ENCODE peak calls at places on chromosomes 1 and 21, in six cellular contexts. Z is CD4-positive, alpha-beta T cell; T is keratinocyte; W is K562; C is neural progenitor cell; A is gastrocnemius medialis. E is an unnamed sample. For H3K9me3, the result is how much of the 10 kb centered on the place peaks cover.

GRCh38 chr1:12697406-12697805 is 18.5 kb upstream of the AADACL3 start:
- DNase-seq in W (no peak), A (no peak), T (no peak), C (no peak), Z (no peak), E (no peak)

GRCh38 chr1:228082975-228083870 is 715 bp downstream of the ARF1 start:
- DNase-seq in C (peak), Z (peak), W (peak), A (peak), T (no peak), E (peak)

GRCh38 chr1:159122005-159122621 is 45.5 kb upstream of the AIM2 start:
- DNase-seq in C (no peak), W (no peak), T (no peak), Z (no peak), A (no peak), E (no peak)

GRCh38 chr1:228980232-228980969 is 245.1 kb downstream of the RHOU start:
- DNase-seq in C (no peak), T (no peak), A (no peak), Z (no peak), W (no peak), E (no peak)

GRCh38 chr21:27581168-27581567 is 614.3 kb upstream of the ADAMTS5 start:
- DNase-seq in Z (no peak), A (no peak), W (no peak), C (no peak), T (peak), E (no peak)

GRCh38 chr1:11157867-11158266 is 31.3 kb upstream of the ANGPTL7 start:
- DNase-seq in A (peak), W (no peak), T (no peak), Z (no peak), C (no peak), E (peak)

GRCh38 chr1:10736623-10737267 is 59.7 kb downstream of the CASZ1 start:
- DNase-seq in C (no peak), W (no peak), A (no peak), Z (no peak), T (no peak), E (no peak)

GRCh38 chr1:6461538-6462411 is 4.2 kb downstream of the TNFRSF25 start:
- DNase-seq in T (no peak), A (no peak), W (no peak), C (no peak), Z (no peak), E (no peak)

GRCh38 chr1:6209661-6210605 is 4.0 kb downstream of the RNF207 start:
- DNase-seq in W (peak), C (peak), Z (no peak), T (no peak), A (no peak), E (no peak)

GRCh38 chr1:204278973-204279372 is 65.2 kb upstream of the GOLT1A start:
- DNase-seq in A (no peak), T (no peak), W (no peak), Z (no peak), C (peak), E (no peak)

GRCh38 chr1:53172751-53173498 is 23.7 kb upstream of the CPT2 start:
- DNase-seq in T (no peak), C (peak), Z (no peak), W (peak), A (no peak), E (no peak)

GRCh38 chr1:91846007-91846620 is 39.8 kb downstream of the TGFBR3 start:
- DNase-seq in Z (no peak), C (peak), T (no peak), A (peak), W (peak), E (peak)

GRCh38 chr1:111654839-111655238 is 35.2 kb downstream of the RAP1A start:
- DNase-seq in C (no peak), W (no peak), Z (no peak), T (no peak), A (no peak), E (no peak)

GRCh38 chr1:111653695-111654094 is 34.1 kb downstream of the RAP1A start:
- DNase-seq in C (no peak), A (no peak), W (no peak), T (no peak), Z (no peak), E (no peak)

GRCh38 chr1:111658622-111659021 is 39.0 kb downstream of the RAP1A start:
- DNase-seq in A (no peak), Z (no peak), W (no peak), T (no peak), C (no peak), E (no peak)

GRCh38 chr1:111660204-111661150 is 40.9 kb downstream of the RAP1A start:
- DNase-seq in W (peak), T (no peak), Z (no peak), C (no peak), A (no peak), E (no peak)

GRCh38 chr1:111656093-111657017 is 36.8 kb downstream of the RAP1A start:
- DNase-seq in A (no peak), T (no peak), Z (no peak), C (peak), W (peak), E (peak)
- TF ChIP-seq CTCF in A (peak), T (peak), Z (peak), C (peak), W (peak), E (peak)

DNA sequence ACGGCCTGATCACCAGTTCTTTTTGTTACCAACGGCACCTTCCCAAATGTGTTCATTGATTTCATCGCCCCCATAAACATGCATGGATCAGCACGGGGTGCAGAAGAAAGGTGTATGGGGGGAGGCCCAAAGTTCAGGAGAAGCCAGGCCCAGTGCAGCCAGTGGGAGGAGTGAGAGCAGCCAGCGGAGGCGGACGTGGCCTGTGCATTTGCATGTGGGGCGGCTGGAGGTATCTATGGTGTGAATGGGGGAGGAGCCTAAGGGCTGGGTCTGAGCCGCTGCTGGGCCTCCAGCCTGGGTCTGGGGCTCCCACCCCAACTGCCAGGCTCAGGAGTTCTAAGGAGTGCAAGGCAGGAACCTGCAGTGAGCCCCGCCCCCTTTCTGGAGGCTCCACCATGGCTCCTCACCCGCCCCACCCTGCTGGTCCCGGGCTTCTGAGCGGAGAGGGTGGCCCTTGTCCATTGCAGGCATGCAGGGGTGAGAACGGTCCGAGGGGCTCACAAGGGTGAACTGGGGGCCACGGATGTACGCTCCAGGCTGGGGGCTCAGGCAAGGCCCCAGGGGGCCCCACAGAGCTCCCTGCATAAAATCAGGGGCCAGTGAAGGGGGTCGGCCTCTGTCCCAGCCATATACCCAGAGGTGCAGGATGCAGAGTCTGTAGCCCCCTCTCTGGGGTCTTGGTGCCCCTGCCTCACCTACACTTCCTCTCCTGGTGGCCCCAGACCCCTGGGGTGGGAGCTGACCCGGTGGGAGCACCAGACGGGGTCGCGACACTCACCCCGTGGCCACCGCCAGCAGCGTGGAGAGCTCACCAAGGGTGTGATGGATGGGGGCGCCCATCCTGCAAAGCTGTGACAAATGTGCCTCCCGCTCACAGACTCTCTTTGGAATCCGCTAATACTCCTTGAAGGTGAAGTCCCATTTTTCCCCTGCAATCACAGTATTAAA is 31.3 kb upstream of the TTC34 start:
- DNase-seq in A (no peak), W (no peak), T (no peak), C (no peak), Z (no peak), E (no peak)
- H3K9me3 ChIP-seq in A (under half), W (under half), T (under half), C (under half), Z (under half), E (under half)

DNA sequence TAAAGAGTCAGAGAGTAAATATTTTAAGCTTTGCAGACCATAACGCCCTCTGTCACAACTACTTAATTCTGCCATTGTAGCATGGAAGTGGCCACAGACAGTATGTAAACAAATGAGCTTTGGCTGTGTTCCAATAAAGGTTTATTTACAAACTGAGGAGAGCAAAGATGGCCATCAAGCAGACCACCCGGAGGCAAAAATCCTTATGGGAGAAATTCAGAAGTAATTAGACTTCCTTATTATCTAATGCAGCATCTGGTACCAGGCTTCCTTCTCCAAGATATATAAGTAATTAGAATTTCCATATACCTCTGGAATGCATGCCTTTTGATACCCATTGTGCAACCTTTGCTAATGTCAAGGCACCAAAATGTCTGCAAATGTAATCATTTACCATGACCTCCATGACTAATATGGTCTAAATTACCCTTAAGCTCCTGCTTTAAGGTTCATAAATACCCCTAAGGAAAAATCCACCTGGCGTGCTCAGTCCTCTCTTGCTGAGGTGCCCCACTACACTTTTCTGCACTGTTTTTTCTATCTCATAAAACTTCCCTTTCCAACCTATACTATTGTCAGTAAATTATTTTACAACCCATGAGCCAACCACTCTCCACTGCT is 377.8 kb downstream of the MATN1 start:
- DNase-seq in A (no peak), Z (no peak), C (no peak), T (no peak), W (no peak), E (no peak)
- H3K27ac ChIP-seq in A (no peak), Z (no peak), C (no peak), T (no peak), W (no peak), E (no peak)

DNA sequence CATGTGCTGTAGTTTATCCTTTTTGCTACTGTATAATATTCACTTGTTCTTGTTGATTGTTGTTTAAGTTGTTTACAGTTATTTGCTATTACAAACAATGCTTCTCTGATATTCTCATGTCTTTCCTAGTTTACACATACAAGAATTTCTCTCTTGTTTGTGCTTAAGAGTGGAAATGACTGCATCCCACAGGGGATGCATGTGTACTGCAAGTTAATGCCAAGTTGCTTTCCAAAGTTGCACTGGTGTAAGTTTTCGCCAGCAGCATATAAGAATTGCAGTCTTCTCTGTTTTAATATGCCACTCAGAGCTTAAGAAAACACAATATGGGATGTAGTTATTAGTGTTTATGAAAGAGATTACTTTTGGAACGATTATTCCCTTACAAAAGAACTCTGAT is 97.7 kb downstream of the NEK7 start:
- DNase-seq in C (no peak), A (no peak), W (no peak), T (no peak), Z (no peak), E (no peak)
- TF ChIP-seq CTCF in C (no peak), A (no peak), W (no peak), T (no peak), Z (no peak), E (no peak)

GRCh38 chr21:44625756-44626155 is 1.1 kb upstream of the KRTAP10-9 start:
- DNase-seq in W (no peak), T (no peak), C (no peak), A (no peak), Z (no peak), E (no peak)
- H3K9me3 ChIP-seq in W (under half), T (under half), C (under half), A (under half), Z (under half), E (under half)

GRCh38 chr1:29238601-29238964 is 2.3 kb downstream of the PTPRU start:
- DNase-seq in T (no peak), W (no peak), Z (no peak), C (no peak), A (no peak), E (no peak)

GRCh38 chr1:29237906-29238600 is 1.7 kb downstream of the PTPRU start:
- DNase-seq in T (no peak), W (no peak), Z (no peak), A (peak), C (peak), E (peak)

GRCh38 chr1:29235955-29236742 is at the start of gene PTPRU:
- DNase-seq in T (no peak), W (peak), A (peak), Z (peak), C (peak), E (peak)

GRCh38 chr1:29236993-29237905 is 927 bp downstream of the PTPRU start:
- DNase-seq in C (peak), W (no peak), T (no peak), Z (no peak), A (peak), E (peak)

DNA sequence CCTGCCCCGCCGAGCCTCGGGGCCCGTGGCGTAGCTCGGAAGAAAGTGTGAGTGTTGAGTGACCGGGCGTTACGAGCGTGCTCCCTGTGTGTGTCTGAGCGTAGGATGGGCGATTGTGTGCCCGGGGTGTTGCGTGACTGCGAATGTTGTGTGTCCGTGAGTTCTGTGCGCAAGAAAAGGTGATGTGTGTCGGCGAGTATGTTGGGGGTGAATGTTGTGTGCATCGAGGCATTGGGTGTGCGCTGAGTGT is 346 bp downstream of the PTPRU start:
- DNase-seq in A (no peak), W (no peak), T (no peak), Z (no peak), C (no peak), E (no peak)
- H3K27ac ChIP-seq in A (peak), W (no peak), T (peak), Z (no peak), C (no peak), E (peak)

GRCh38 chr21:43664358-43664757 is 5.0 kb downstream of the RRP1B start:
- DNase-seq in T (no peak), Z (no peak), W (no peak), A (no peak), C (no peak), E (no peak)

GRCh38 chr21:43667191-43667904 is 8.0 kb downstream of the RRP1B start:
- DNase-seq in T (no peak), C (no peak), Z (no peak), W (no peak), A (no peak), E (no peak)

GRCh38 chr21:43662286-43662685 is 2.9 kb downstream of the RRP1B start:
- DNase-seq in C (no peak), A (no peak), T (no peak), W (no peak), Z (no peak), E (no peak)

GRCh38 chr21:43663033-43663432 is 3.7 kb downstream of the RRP1B start:
- DNase-seq in C (no peak), T (no peak), A (no peak), W (no peak), Z (no peak), E (no peak)

GRCh38 chr21:43665879-43666278 is 6.5 kb downstream of the RRP1B start:
- DNase-seq in T (no peak), A (no peak), C (no peak), W (no peak), Z (no peak), E (no peak)
- TF ChIP-seq CTCF in T (no peak), A (no peak), C (no peak), W (no peak), Z (no peak), E (no peak)

DNA sequence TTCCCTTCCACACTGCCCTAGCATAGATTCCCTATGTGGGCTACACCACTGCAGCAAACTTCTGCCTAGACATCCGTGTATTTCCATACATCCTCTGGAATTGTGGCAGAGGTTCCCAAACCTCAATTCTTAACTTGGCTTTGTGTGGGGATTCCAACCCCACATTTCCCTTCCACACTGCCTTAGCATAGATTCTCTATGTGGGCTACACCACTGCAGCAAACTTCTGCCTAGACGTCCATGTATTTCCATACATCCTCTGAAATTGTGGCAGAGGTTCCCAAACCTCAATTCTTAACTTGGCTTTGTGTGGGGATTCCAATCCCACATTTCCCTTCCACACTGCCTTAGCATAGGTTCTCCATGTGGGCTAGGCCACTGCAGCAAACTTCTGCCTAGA is 31.4 kb downstream of the ZNF670 start:
- DNase-seq in A (no peak), W (no peak), C (no peak), Z (no peak), T (no peak), E (no peak)
- H3K9me3 ChIP-seq in A (under half), W (under half), C (half or more), Z (half or more), T (under half), E (half or more)

DNA sequence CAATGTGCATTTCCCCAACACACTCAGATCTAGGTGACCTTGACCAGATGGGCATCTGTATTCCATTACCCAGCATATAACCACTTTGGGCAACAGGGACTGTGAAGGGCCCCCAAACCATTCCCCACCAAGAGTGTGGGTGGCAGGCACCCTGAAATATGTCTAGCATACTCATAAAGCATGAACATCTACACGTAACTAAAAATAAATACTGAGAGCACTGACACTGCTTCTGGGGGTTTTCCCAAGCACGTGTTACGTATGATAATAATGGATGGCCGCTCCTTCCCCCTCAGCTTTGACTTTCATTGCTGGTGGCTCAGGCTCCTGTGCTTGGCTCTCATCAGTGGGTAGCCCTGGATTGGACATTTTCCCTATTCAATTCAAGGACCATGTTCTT is 39.1 kb downstream of the IGSF3 start:
- DNase-seq in Z (no peak), T (no peak), W (no peak), C (no peak), A (no peak), E (no peak)
- H3K27ac ChIP-seq in Z (no peak), T (no peak), W (no peak), C (no peak), A (no peak), E (no peak)

DNA sequence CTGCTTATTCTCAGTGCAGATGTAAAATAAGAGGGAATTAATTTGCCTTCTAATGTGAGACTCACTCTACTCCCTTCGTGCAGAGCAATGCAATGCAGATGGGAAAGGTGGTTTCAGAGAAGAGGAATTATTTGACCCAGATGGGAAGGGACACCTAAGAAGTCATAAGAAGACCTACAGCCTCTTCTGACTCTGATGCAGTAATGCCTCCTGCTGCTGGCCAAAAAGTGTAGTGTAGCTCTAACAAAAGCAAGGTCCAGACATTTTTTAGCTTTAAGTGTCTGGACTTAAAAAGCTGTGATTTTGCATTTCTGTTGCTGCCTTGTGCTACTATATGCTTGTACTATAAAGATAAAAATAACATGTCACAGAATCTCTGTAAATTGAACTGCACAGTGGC is 501.4 kb downstream of the TTLL7 start:
- DNase-seq in T (no peak), W (no peak), Z (no peak), A (no peak), C (peak), E (no peak)
- TF ChIP-seq CTCF in T (no peak), W (no peak), Z (no peak), A (no peak), C (peak), E (no peak)

E was measured in tibial artery.